ENCODE peak calls at places on chromosome 5, in four cellular contexts. One of them, this sample, is unnamed.

GRCh38 chr5:600551-601541 is 11.3 kb upstream of the CEP72 start:
- DNase-seq in endothelial cell of umbilical vein: no peak
- DNase-seq in psoas muscle: no peak
- DNase-seq in HAP-1: no peak
- DNase-seq in this sample: no peak

GRCh38 chr5:74766348-74766886 is 500 bp downstream of the GFM2 start:
- DNase-seq in psoas muscle: no peak
- DNase-seq in HAP-1: peak; percentile 64
- DNase-seq in endothelial cell of umbilical vein: peak; percentile 66
- DNase-seq in this sample: peak; percentile 57

GRCh38 chr5:143248391-143248790 is 155.1 kb downstream of the NR3C1 start:
- DNase-seq in HAP-1: no peak
- DNase-seq in psoas muscle: no peak
- DNase-seq in endothelial cell of umbilical vein: no peak
- DNase-seq in this sample: no peak

GRCh38 chr5:132425009-132425937 is 55.8 kb downstream of the SLC22A5 start:
- DNase-seq in HAP-1: no peak
- DNase-seq in psoas muscle: no peak
- DNase-seq in endothelial cell of umbilical vein: no peak
- DNase-seq in this sample: no peak

GRCh38 chr5:126445502-126446174 is 22.4 kb downstream of the GRAMD2B start:
- DNase-seq in endothelial cell of umbilical vein: no peak
- DNase-seq in HAP-1: no peak
- DNase-seq in psoas muscle: no peak
- DNase-seq in this sample: peak; percentile 85

GRCh38 chr5:92775711-92776615 is 805.1 kb downstream of the NR2F1-AS1 start:
- DNase-seq in HAP-1: no peak
- DNase-seq in endothelial cell of umbilical vein: no peak
- DNase-seq in psoas muscle: no peak
- DNase-seq in this sample: no peak

GRCh38 chr5:33049845-33050244 is 338.7 kb downstream of the NPR3 start:
- DNase-seq in psoas muscle: no peak
- DNase-seq in endothelial cell of umbilical vein: peak; percentile 62
- DNase-seq in HAP-1: no peak
- DNase-seq in this sample: peak; percentile 28

GRCh38 chr5:53087596-53087995 is 22.0 kb downstream of the MOCS2 start:
- DNase-seq in psoas muscle: no peak
- DNase-seq in HAP-1: no peak
- DNase-seq in endothelial cell of umbilical vein: no peak
- DNase-seq in this sample: no peak

GRCh38 chr5:180816608-180817534 is 14.3 kb upstream of the MGAT1 start:
- DNase-seq in psoas muscle: no peak
- DNase-seq in endothelial cell of umbilical vein: peak; percentile 83
- DNase-seq in HAP-1: peak; percentile 87
- DNase-seq in this sample: peak; percentile 89

GRCh38 chr5:110973510-110973909 is 98.0 kb upstream of the TSLP start:
- DNase-seq in psoas muscle: no peak
- DNase-seq in HAP-1: no peak
- DNase-seq in endothelial cell of umbilical vein: no peak
- DNase-seq in this sample: no peak

GRCh38 chr5:98679963-98680362 is 93.5 kb upstream of the RGMB start:
- DNase-seq in endothelial cell of umbilical vein: peak; percentile 2
- DNase-seq in HAP-1: no peak
- DNase-seq in psoas muscle: no peak
- DNase-seq in this sample: peak; percentile 79

GRCh38 chr5:159135896-159136531 is 36.3 kb upstream of the EBF1 start:
- DNase-seq in psoas muscle: no peak
- DNase-seq in endothelial cell of umbilical vein: peak; percentile 9
- DNase-seq in HAP-1: no peak
- DNase-seq in this sample: no peak

GRCh38 chr5:76622973-76623596 is at the start of gene F2RL2:
- DNase-seq in HAP-1: no peak
- DNase-seq in endothelial cell of umbilical vein: peak; percentile 75
- DNase-seq in psoas muscle: no peak
- DNase-seq in this sample: peak; percentile 74

GRCh38 chr5:27830551-27830950 is 792.2 kb upstream of the CDH9 start:
- DNase-seq in psoas muscle: no peak
- DNase-seq in HAP-1: no peak
- DNase-seq in endothelial cell of umbilical vein: no peak
- DNase-seq in this sample: no peak

DNA sequence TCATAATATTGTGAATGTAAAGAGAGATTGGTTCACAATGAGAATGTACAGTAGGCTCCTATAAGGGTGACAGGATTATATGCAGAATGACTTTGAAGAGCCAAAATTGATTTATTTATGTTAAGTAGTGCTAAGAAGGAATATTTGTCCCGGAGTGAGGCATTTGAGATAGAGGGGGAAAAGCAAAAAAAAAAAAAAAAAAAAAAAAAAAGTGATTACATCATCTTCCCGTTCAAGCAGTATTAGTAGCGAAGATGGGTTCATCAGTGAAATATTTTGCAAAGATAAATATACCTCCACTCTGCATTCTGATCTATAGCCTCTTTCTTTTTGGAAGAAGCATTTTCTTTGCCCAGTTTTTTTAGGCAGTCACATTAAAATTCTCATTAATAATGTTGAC is 74.0 kb downstream of the PIK3R1 start:
- DNase-seq in psoas muscle: no peak
- DNase-seq in HAP-1: no peak
- DNase-seq in endothelial cell of umbilical vein: no peak
- DNase-seq in this sample: no peak
- H3K4me3 ChIP-seq in psoas muscle: peak overlapping the region; percentile 77
- H3K4me3 ChIP-seq in HAP-1: no peak overlapping the region
- H3K4me3 ChIP-seq in endothelial cell of umbilical vein: no peak overlapping the region
- H3K4me3 ChIP-seq in this sample: no peak overlapping the region

DNA sequence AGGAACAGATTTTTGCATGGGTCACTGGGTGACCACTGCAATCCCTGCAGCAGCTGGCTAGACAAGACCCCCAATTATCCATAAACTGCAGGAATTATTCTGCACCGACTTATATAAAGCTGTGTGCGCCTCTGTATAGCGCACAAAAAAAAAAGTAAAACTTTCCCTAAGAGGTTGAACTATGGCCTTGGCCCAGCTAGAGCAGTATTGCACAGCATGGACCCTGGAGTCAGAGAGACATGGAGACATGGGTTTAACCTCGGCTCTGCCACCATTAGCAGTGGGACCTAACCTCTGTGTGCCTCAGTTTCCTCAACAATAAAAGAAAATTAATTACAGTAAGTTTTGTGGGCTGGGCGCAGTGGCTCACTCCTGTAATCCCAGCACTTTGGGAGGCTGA is 17.1 kb upstream of the GRPEL2 start:
- DNase-seq in psoas muscle: no peak
- DNase-seq in HAP-1: no peak
- DNase-seq in endothelial cell of umbilical vein: no peak
- DNase-seq in this sample: no peak
- H3K4me1 ChIP-seq in psoas muscle: peaks cover 7% of the 10 kb centered on the region
- H3K4me1 ChIP-seq in HAP-1: no peaks in the 10 kb centered on the region
- H3K4me1 ChIP-seq in endothelial cell of umbilical vein: peaks cover 26% of the 10 kb centered on the region
- H3K4me1 ChIP-seq in this sample: peaks cover 5% of the 10 kb centered on the region

GRCh38 chr5:179373961-179374505 is 28.8 kb upstream of the ADAMTS2 start:
- DNase-seq in psoas muscle: no peak
- DNase-seq in endothelial cell of umbilical vein: no peak
- DNase-seq in HAP-1: no peak
- DNase-seq in this sample: no peak
- H3K27me3 ChIP-seq in psoas muscle: no peaks in the 10 kb centered on the region
- H3K27me3 ChIP-seq in endothelial cell of umbilical vein: no peaks in the 10 kb centered on the region
- H3K27me3 ChIP-seq in HAP-1: no peaks in the 10 kb centered on the region
- H3K27me3 ChIP-seq in this sample: peaks cover 12% of the 10 kb centered on the region

DNA sequence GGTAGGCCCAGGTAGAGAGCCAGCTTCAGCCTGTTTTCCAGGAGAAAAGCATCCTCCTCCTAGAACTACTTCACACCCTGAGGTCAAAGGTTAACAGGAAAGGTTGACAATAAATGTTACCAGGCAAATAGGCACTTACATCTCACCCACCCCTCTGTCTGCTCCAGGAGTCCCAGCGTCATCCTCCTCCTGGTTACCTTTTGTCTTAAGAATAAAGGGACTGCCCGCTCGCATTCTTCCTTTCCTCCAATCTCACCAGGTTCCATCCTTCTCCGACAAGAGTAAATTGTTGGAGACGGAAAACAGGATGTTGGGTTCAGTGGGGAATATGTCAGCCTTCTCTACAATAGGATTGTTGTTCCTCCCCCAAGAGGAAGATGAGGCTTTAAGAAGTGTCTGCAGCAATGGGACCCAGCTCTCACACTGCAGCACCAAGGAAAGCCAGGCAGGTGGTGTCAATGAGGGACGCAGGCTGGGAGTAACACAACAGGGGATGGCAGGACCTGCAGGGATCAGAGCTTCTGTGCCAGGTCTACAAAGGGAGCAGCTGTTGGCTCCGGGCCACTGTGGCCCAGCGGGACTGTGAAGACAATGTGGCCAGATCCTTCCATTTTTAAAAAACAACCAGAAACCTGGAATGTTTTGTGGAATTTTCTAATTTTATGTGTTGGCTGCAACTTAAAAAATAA is 29.0 kb downstream of the FAT2 start:
- DNase-seq in endothelial cell of umbilical vein: no peak
- DNase-seq in HAP-1: no peak
- DNase-seq in psoas muscle: no peak
- DNase-seq in this sample: no peak
- H3K4me3 ChIP-seq in endothelial cell of umbilical vein: no peak overlapping the region
- H3K4me3 ChIP-seq in HAP-1: no peak overlapping the region
- H3K4me3 ChIP-seq in psoas muscle: no peak overlapping the region
- H3K4me3 ChIP-seq in this sample: no peak overlapping the region

DNA sequence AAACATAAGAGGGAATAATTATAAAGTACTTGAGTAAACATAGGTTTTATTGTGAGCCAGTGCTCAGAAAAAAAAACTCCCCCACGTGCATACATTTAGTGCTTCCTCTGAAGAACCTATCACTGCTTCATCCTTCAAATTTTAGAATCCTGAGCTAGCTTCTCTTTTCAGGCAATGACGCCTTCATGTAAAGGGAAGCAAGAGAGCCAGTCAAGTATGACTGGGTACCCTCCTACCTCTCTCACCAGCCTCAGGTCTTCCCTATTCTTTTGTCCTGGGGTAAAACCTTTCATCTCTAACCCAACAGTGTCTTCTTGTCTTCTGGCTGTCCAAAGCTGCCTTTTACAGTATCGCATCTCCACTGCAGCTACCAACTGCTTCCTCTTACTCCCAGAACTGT is 32.0 kb downstream of the PLPP1 start:
- DNase-seq in HAP-1: no peak
- DNase-seq in psoas muscle: no peak
- DNase-seq in endothelial cell of umbilical vein: no peak
- DNase-seq in this sample: no peak
- H3K4me1 ChIP-seq in HAP-1: peaks cover 5% of the 10 kb centered on the region
- H3K4me1 ChIP-seq in psoas muscle: peaks cover 50% of the 10 kb centered on the region
- H3K4me1 ChIP-seq in endothelial cell of umbilical vein: no peaks in the 10 kb centered on the region
- H3K4me1 ChIP-seq in this sample: peaks cover 9% of the 10 kb centered on the region

DNA sequence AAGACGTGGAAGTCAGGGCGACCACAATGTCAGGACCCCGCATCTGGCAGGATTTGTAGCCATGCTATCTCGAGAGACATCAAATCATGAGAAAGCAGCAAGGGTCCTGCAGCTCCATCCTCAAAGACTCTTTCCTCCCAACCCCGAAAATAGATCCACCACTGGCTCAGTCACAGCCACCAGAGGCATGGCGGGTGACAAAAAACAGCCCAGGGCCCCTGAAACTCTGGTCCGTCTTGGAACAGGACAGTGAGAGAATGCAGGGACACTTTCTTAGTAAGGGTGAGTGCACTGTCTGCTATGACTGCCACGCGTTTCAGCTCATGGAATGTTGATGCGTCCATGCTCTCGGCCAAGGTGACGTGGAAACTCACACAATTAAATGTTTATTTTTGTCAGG is 220.9 kb downstream of the IRX2 start:
- DNase-seq in endothelial cell of umbilical vein: no peak
- DNase-seq in psoas muscle: no peak
- DNase-seq in HAP-1: no peak
- DNase-seq in this sample: no peak
- H3K27me3 ChIP-seq in endothelial cell of umbilical vein: no peaks in the 10 kb centered on the region
- H3K27me3 ChIP-seq in psoas muscle: no peaks in the 10 kb centered on the region
- H3K27me3 ChIP-seq in HAP-1: no peaks in the 10 kb centered on the region
- H3K27me3 ChIP-seq in this sample: no peaks in the 10 kb centered on the region